ENCODE peak calls at places on chromosomes 5 and 9, in ten cellular contexts. One of them, this sample, is unnamed.

GRCh38 chr5:125463441-125464092 is 717.1 kb upstream of the ZNF608 start:
- DNase-seq in D341Med: no peak
- DNase-seq in GDM1: no peak
- DNase-seq in activated CD4-positive, alpha-beta T cell treated with anti-CD3 and anti-CD28 coated beads for 48 hours: no peak
- DNase-seq in heart left ventricle: no peak
- DNase-seq in AG20443: no peak
- DNase-seq in HS-5: no peak
- DNase-seq in HEK293T: no peak
- DNase-seq in germinal center: no peak
- DNase-seq in effector memory CD8-positive, alpha-beta T cell: no peak
- DNase-seq in this sample: no peak

GRCh38 chr5:14882658-14883580 is 11.3 kb upstream of the ANKH start:
- DNase-seq in GDM1: no peak
- DNase-seq in AG20443: no peak
- DNase-seq in heart left ventricle: peak; percentile 39
- DNase-seq in effector memory CD8-positive, alpha-beta T cell: no peak
- DNase-seq in HEK293T: no peak
- DNase-seq in HS-5: no peak
- DNase-seq in germinal center: no peak
- DNase-seq in D341Med: no peak
- DNase-seq in activated CD4-positive, alpha-beta T cell treated with anti-CD3 and anti-CD28 coated beads for 48 hours: no peak
- DNase-seq in this sample: no peak

GRCh38 chr5:142767925-142768324 is 2.3 kb upstream of the ARHGAP26 start:
- DNase-seq in activated CD4-positive, alpha-beta T cell treated with anti-CD3 and anti-CD28 coated beads for 48 hours: no peak
- DNase-seq in heart left ventricle: no peak
- DNase-seq in germinal center: no peak
- DNase-seq in HS-5: no peak
- DNase-seq in AG20443: no peak
- DNase-seq in GDM1: no peak
- DNase-seq in D341Med: no peak
- DNase-seq in effector memory CD8-positive, alpha-beta T cell: no peak
- DNase-seq in HEK293T: no peak
- DNase-seq in this sample: no peak

GRCh38 chr9:78599939-78600338 is 303.0 kb downstream of the PSAT1 start:
- DNase-seq in activated CD4-positive, alpha-beta T cell treated with anti-CD3 and anti-CD28 coated beads for 48 hours: no peak
- DNase-seq in D341Med: no peak
- DNase-seq in HS-5: no peak
- DNase-seq in HEK293T: no peak
- DNase-seq in germinal center: no peak
- DNase-seq in heart left ventricle: no peak
- DNase-seq in effector memory CD8-positive, alpha-beta T cell: no peak
- DNase-seq in AG20443: no peak
- DNase-seq in GDM1: no peak
- DNase-seq in this sample: no peak

GRCh38 chr5:180212363-180213255 is 3.6 kb upstream of the RASGEF1C start:
- DNase-seq in D341Med: no peak
- DNase-seq in heart left ventricle: no peak
- DNase-seq in germinal center: no peak
- DNase-seq in HEK293T: no peak
- DNase-seq in AG20443: no peak
- DNase-seq in HS-5: no peak
- DNase-seq in effector memory CD8-positive, alpha-beta T cell: no peak
- DNase-seq in GDM1: no peak
- DNase-seq in activated CD4-positive, alpha-beta T cell treated with anti-CD3 and anti-CD28 coated beads for 48 hours: no peak
- DNase-seq in this sample: no peak

GRCh38 chr5:14061106-14061505 is 82.0 kb upstream of the TRIO start:
- DNase-seq in heart left ventricle: no peak
- DNase-seq in effector memory CD8-positive, alpha-beta T cell: no peak
- DNase-seq in AG20443: no peak
- DNase-seq in activated CD4-positive, alpha-beta T cell treated with anti-CD3 and anti-CD28 coated beads for 48 hours: no peak
- DNase-seq in GDM1: no peak
- DNase-seq in HEK293T: peak; percentile 22
- DNase-seq in germinal center: no peak
- DNase-seq in HS-5: no peak
- DNase-seq in D341Med: no peak
- DNase-seq in this sample: no peak

GRCh38 chr9:87040410-87041009 is 93.2 kb upstream of the GAS1 start:
- DNase-seq in effector memory CD8-positive, alpha-beta T cell: no peak
- DNase-seq in activated CD4-positive, alpha-beta T cell treated with anti-CD3 and anti-CD28 coated beads for 48 hours: peak; percentile 3
- DNase-seq in GDM1: no peak
- DNase-seq in AG20443: no peak
- DNase-seq in heart left ventricle: no peak
- DNase-seq in HEK293T: no peak
- DNase-seq in germinal center: no peak
- DNase-seq in HS-5: no peak
- DNase-seq in D341Med: no peak
- DNase-seq in this sample: no peak

GRCh38 chr9:438066-438465 is 223.4 kb downstream of the DOCK8 start:
- DNase-seq in heart left ventricle: no peak
- DNase-seq in activated CD4-positive, alpha-beta T cell treated with anti-CD3 and anti-CD28 coated beads for 48 hours: no peak
- DNase-seq in effector memory CD8-positive, alpha-beta T cell: no peak
- DNase-seq in HEK293T: no peak
- DNase-seq in D341Med: no peak
- DNase-seq in HS-5: no peak
- DNase-seq in germinal center: no peak
- DNase-seq in AG20443: peak; percentile 13
- DNase-seq in GDM1: no peak
- DNase-seq in this sample: no peak

GRCh38 chr9:105065119-105066088 is 137.4 kb upstream of the ABCA1 start:
- DNase-seq in D341Med: peak; percentile 27
- DNase-seq in HEK293T: no peak
- DNase-seq in HS-5: no peak
- DNase-seq in heart left ventricle: no peak
- DNase-seq in germinal center: no peak
- DNase-seq in effector memory CD8-positive, alpha-beta T cell: no peak
- DNase-seq in GDM1: no peak
- DNase-seq in AG20443: no peak
- DNase-seq in activated CD4-positive, alpha-beta T cell treated with anti-CD3 and anti-CD28 coated beads for 48 hours: no peak
- DNase-seq in this sample: no peak

GRCh38 chr5:179998485-179998884 is 73.1 kb downstream of the RNF130 start:
- DNase-seq in heart left ventricle: no peak
- DNase-seq in HEK293T: no peak
- DNase-seq in activated CD4-positive, alpha-beta T cell treated with anti-CD3 and anti-CD28 coated beads for 48 hours: no peak
- DNase-seq in GDM1: no peak
- DNase-seq in effector memory CD8-positive, alpha-beta T cell: no peak
- DNase-seq in D341Med: no peak
- DNase-seq in HS-5: no peak
- DNase-seq in germinal center: no peak
- DNase-seq in AG20443: no peak
- DNase-seq in this sample: no peak

GRCh38 chr9:125380406-125380805 is 118.8 kb downstream of the GAPVD1 start:
- DNase-seq in effector memory CD8-positive, alpha-beta T cell: no peak
- DNase-seq in heart left ventricle: no peak
- DNase-seq in HEK293T: no peak
- DNase-seq in HS-5: no peak
- DNase-seq in germinal center: no peak
- DNase-seq in activated CD4-positive, alpha-beta T cell treated with anti-CD3 and anti-CD28 coated beads for 48 hours: no peak
- DNase-seq in GDM1: no peak
- DNase-seq in D341Med: no peak
- DNase-seq in AG20443: no peak
- DNase-seq in this sample: no peak

GRCh38 chr9:110769667-110770066 is 101.1 kb downstream of the MUSK start:
- DNase-seq in HEK293T: no peak
- DNase-seq in GDM1: no peak
- DNase-seq in germinal center: no peak
- DNase-seq in heart left ventricle: no peak
- DNase-seq in HS-5: no peak
- DNase-seq in effector memory CD8-positive, alpha-beta T cell: no peak
- DNase-seq in AG20443: peak; percentile 35
- DNase-seq in D341Med: no peak
- DNase-seq in activated CD4-positive, alpha-beta T cell treated with anti-CD3 and anti-CD28 coated beads for 48 hours: no peak
- DNase-seq in this sample: no peak

GRCh38 chr9:77556396-77556795 is 91.7 kb downstream of the GNA14 start:
- DNase-seq in activated CD4-positive, alpha-beta T cell treated with anti-CD3 and anti-CD28 coated beads for 48 hours: no peak
- DNase-seq in D341Med: no peak
- DNase-seq in effector memory CD8-positive, alpha-beta T cell: no peak
- DNase-seq in HS-5: no peak
- DNase-seq in heart left ventricle: no peak
- DNase-seq in germinal center: no peak
- DNase-seq in HEK293T: no peak
- DNase-seq in GDM1: no peak
- DNase-seq in AG20443: peak; percentile 30
- DNase-seq in this sample: no peak

GRCh38 chr9:134391319-134392231 is 65.3 kb downstream of the RXRA start:
- DNase-seq in germinal center: peak; percentile 43
- DNase-seq in HEK293T: no peak
- DNase-seq in AG20443: no peak
- DNase-seq in heart left ventricle: no peak
- DNase-seq in effector memory CD8-positive, alpha-beta T cell: peak; percentile 81
- DNase-seq in HS-5: no peak
- DNase-seq in activated CD4-positive, alpha-beta T cell treated with anti-CD3 and anti-CD28 coated beads for 48 hours: peak; percentile 85
- DNase-seq in D341Med: no peak
- DNase-seq in GDM1: no peak
- DNase-seq in this sample: no peak

GRCh38 chr5:105663671-105664070 is 2007.1 kb downstream of the EFNA5 start:
- DNase-seq in heart left ventricle: no peak
- DNase-seq in HS-5: no peak
- DNase-seq in HEK293T: no peak
- DNase-seq in GDM1: no peak
- DNase-seq in germinal center: no peak
- DNase-seq in AG20443: no peak
- DNase-seq in effector memory CD8-positive, alpha-beta T cell: no peak
- DNase-seq in D341Med: no peak
- DNase-seq in activated CD4-positive, alpha-beta T cell treated with anti-CD3 and anti-CD28 coated beads for 48 hours: no peak
- DNase-seq in this sample: no peak

GRCh38 chr5:73940026-73940425 is 314.0 kb downstream of the ARHGEF28 start:
- DNase-seq in D341Med: no peak
- DNase-seq in activated CD4-positive, alpha-beta T cell treated with anti-CD3 and anti-CD28 coated beads for 48 hours: no peak
- DNase-seq in HEK293T: no peak
- DNase-seq in GDM1: no peak
- DNase-seq in germinal center: no peak
- DNase-seq in effector memory CD8-positive, alpha-beta T cell: no peak
- DNase-seq in heart left ventricle: no peak
- DNase-seq in HS-5: no peak
- DNase-seq in AG20443: no peak
- DNase-seq in this sample: no peak

GRCh38 chr9:110997847-110998246 is 40.4 kb downstream of the LPAR1 start:
- DNase-seq in GDM1: no peak
- DNase-seq in HS-5: no peak
- DNase-seq in AG20443: peak; percentile 40
- DNase-seq in HEK293T: no peak
- DNase-seq in D341Med: no peak
- DNase-seq in heart left ventricle: no peak
- DNase-seq in germinal center: no peak
- DNase-seq in effector memory CD8-positive, alpha-beta T cell: no peak
- DNase-seq in activated CD4-positive, alpha-beta T cell treated with anti-CD3 and anti-CD28 coated beads for 48 hours: no peak
- DNase-seq in this sample: no peak

GRCh38 chr9:33124716-33125378 is 42.3 kb downstream of the B4GALT1 start:
- DNase-seq in activated CD4-positive, alpha-beta T cell treated with anti-CD3 and anti-CD28 coated beads for 48 hours: no peak
- DNase-seq in D341Med: no peak
- DNase-seq in germinal center: peak; percentile 53
- DNase-seq in HEK293T: no peak
- DNase-seq in GDM1: no peak
- DNase-seq in effector memory CD8-positive, alpha-beta T cell: no peak
- DNase-seq in HS-5: no peak
- DNase-seq in heart left ventricle: no peak
- DNase-seq in AG20443: no peak
- DNase-seq in this sample: no peak